ENCODE peak calls at places on chromosomes 3 and 15, in nine cellular contexts. J, L, P, O, W, X, E, N and Y are unnamed samples.
A peak's percentile ranks its signal among the peaks of the same experiment; 100 is the strongest.

GRCh38 chr15:86916671-86917450 is 837.2 kb downstream of the AGBL1 start:
- DNase-seq in X (no peak), E (no peak), W (no peak), P (peak; percentile 35), O (no peak), L (no peak), N (no peak), J (peak; percentile 2), Y (no peak)

GRCh38 chr3:184386047-184386806 is 6.4 kb downstream of the CHRD start:
- DNase-seq in W (no peak), P (no peak), N (no peak), X (no peak), L (no peak), O (no peak), E (no peak), J (no peak), Y (no peak)

GRCh38 chr15:72737723-72738122 is 45.8 kb downstream of the ADPGK start:
- DNase-seq in X (no peak), N (no peak), W (no peak), O (no peak), J (no peak), L (no peak), E (no peak), P (peak; percentile 40), Y (no peak)

GRCh38 chr3:6861331-6861988 is 545 bp downstream of the GRM7 start:
- DNase-seq in N (no peak), X (no peak), J (peak; percentile 7), L (peak; percentile 30), W (no peak), E (no peak), P (no peak), O (no peak), Y (no peak)

GRCh38 chr3:33636125-33636855 is 81.8 kb downstream of the CLASP2 start:
- DNase-seq in O (peak; percentile 14), L (peak; percentile 47), J (peak; percentile 13), E (no peak), X (no peak), P (peak; percentile 37), W (peak; percentile 61), N (peak; percentile 23), Y (peak; percentile 17)

GRCh38 chr3:140113983-140114923 is 179.3 kb downstream of the CLSTN2 start:
- DNase-seq in L (no peak), O (no peak), W (no peak), P (no peak), X (no peak), J (peak; percentile 36), E (no peak), N (no peak), Y (no peak)

GRCh38 chr15:90402230-90402629 is 14.2 kb downstream of the IQGAP1 start:
- DNase-seq in J (no peak), P (no peak), N (no peak), W (peak; percentile 80), O (peak; percentile 52), X (no peak), E (no peak), L (no peak), Y (no peak)

GRCh38 chr3:257826-258225 is 61.3 kb downstream of the CHL1 start:
- DNase-seq in O (no peak), P (no peak), J (no peak), E (no peak), N (no peak), W (no peak), X (no peak), L (no peak), Y (no peak)

GRCh38 chr3:29871087-29871486 is 590.2 kb downstream of the RBMS3 start:
- DNase-seq in P (no peak), W (no peak), N (no peak), E (no peak), J (no peak), O (no peak), L (no peak), X (no peak), Y (no peak)

GRCh38 chr3:67998222-67998760 is 343.9 kb upstream of the SUCLG2 start:
- DNase-seq in J (no peak), E (no peak), P (no peak), X (no peak), O (no peak), L (no peak), W (no peak), N (no peak), Y (no peak)

GRCh38 chr3:17954801-17955200 is 212.4 kb upstream of the TBC1D5 start:
- DNase-seq in J (no peak), W (no peak), O (no peak), N (no peak), P (no peak), E (no peak), L (peak; percentile 72), X (no peak), Y (no peak)

GRCh38 chr15:64527263-64527984 is 67.0 kb downstream of the ZNF609 start:
- DNase-seq in J (no peak), E (no peak), X (no peak), P (no peak), O (no peak), N (no peak), W (peak; percentile 69), L (no peak), Y (no peak)

GRCh38 chr3:147393261-147393964 is 12.9 kb downstream of the ZIC4 start:
- DNase-seq in X (no peak), L (peak; percentile 79), O (no peak), N (peak; percentile 14), E (no peak), P (no peak), J (no peak), W (peak; percentile 60), Y (no peak)

GRCh38 chr15:80777137-80777536 is 2.0 kb upstream of the CEMIP start:
- DNase-seq in O (no peak), L (no peak), N (peak; percentile 28), E (no peak), P (no peak), X (no peak), W (peak; percentile 49), J (no peak), Y (no peak)

GRCh38 chr15:77380033-77380432 is 39.9 kb downstream of the PEAK1 start:
- DNase-seq in X (no peak), P (no peak), J (no peak), O (no peak), L (no peak), E (no peak), W (no peak), N (no peak), Y (no peak)

GRCh38 chr3:53194218-53195065 is 33.4 kb downstream of the PRKCD start:
- DNase-seq in L (peak; percentile 69), P (no peak), X (no peak), E (no peak), N (peak; percentile 46), O (no peak), J (no peak), W (peak; percentile 36), Y (no peak)

GRCh38 chr3:15794303-15794771 is 3.4 kb downstream of the ANKRD28 start:
- DNase-seq in L (no peak), E (no peak), X (no peak), O (no peak), W (no peak), N (no peak), J (no peak), P (peak; percentile 59), Y (no peak)

GRCh38 chr3:144197116-144197515 is 225.5 kb downstream of the DIPK2A start:
- DNase-seq in X (no peak), N (no peak), W (no peak), O (no peak), J (no peak), E (no peak), P (no peak), L (no peak), Y (no peak)

GRCh38 chr3:71051893-71052687 is 531.4 kb downstream of the FOXP1 start:
- DNase-seq in L (no peak), W (no peak), X (no peak), N (peak; percentile 80), J (no peak), E (no peak), O (no peak), P (no peak), Y (no peak)

GRCh38 chr15:74418575-74419338 is 15.0 kb downstream of the SEMA7A start:
- DNase-seq in P (no peak), O (no peak), N (no peak), L (no peak), J (no peak), W (no peak), X (no peak), E (no peak), Y (no peak)

GRCh38 chr3:187799942-187800637 is 54.8 kb upstream of the BCL6 start:
- DNase-seq in N (no peak), P (peak; percentile 22), E (no peak), J (no peak), L (no peak), W (no peak), O (no peak), X (peak; percentile 50), Y (no peak)

GRCh38 chr15:41465822-41466421 is 27.8 kb upstream of the ITPKA start:
- DNase-seq in N (no peak), J (peak; percentile 3), P (peak; percentile 45), X (no peak), L (no peak), W (peak; percentile 43), E (no peak), O (peak; percentile 24), Y (peak; percentile 69)

GRCh38 chr3:54608041-54608440 is 319.8 kb downstream of the LRTM1 start:
- DNase-seq in X (no peak), L (no peak), P (no peak), W (no peak), N (no peak), O (no peak), E (no peak), J (no peak), Y (no peak)

GRCh38 chr3:28268989-28269388 is 27.6 kb downstream of the CMC1 start:
- DNase-seq in L (no peak), P (no peak), O (no peak), J (no peak), X (no peak), W (no peak), E (no peak), N (no peak), Y (no peak)

GRCh38 chr15:78726870-78727551 is 84.3 kb downstream of the ADAMTS7 start:
- DNase-seq in E (no peak), X (no peak), J (no peak), N (peak; percentile 18), L (peak; percentile 89), W (peak; percentile 76), P (peak; percentile 78), O (no peak), Y (peak; percentile 32)

GRCh38 chr3:53169045-53169831 is 8.2 kb downstream of the PRKCD start:
- DNase-seq in L (peak; percentile 85), E (no peak), O (no peak), X (no peak), N (no peak), P (no peak), J (no peak), W (no peak), Y (no peak)

GRCh38 chr15:74657846-74658245 is 38.0 kb downstream of the EDC3 start:
- DNase-seq in O (no peak), E (no peak), N (no peak), P (no peak), W (no peak), J (no peak), L (no peak), X (no peak), Y (no peak)

GRCh38 chr15:22887157-22887951 is 48.9 kb downstream of the NIPA2 start:
- DNase-seq in E (no peak), X (no peak), L (no peak), W (peak; percentile 82), P (no peak), N (no peak), J (no peak), O (no peak), Y (peak; percentile 32)

GRCh38 chr3:141235661-141236171 is 4.1 kb downstream of the PXYLP1 start:
- DNase-seq in L (no peak), P (no peak), J (no peak), E (no peak), X (no peak), O (no peak), N (no peak), W (no peak), Y (peak; percentile 83)

GRCh38 chr3:6508410-6508759 is 352.5 kb upstream of the GRM7 start:
- DNase-seq in E (no peak), P (no peak), W (no peak), O (no peak), N (no peak), J (no peak), L (no peak), X (no peak), Y (no peak)

GRCh38 chr15:64782751-64783150 is 7.4 kb upstream of the RBPMS2 start:
- DNase-seq in X (no peak), N (no peak), P (no peak), E (no peak), O (no peak), W (no peak), L (no peak), J (no peak), Y (no peak)